ENCODE peak calls at places on chromosomes 4 and X, in nine cellular contexts. F, G, V, Y, K, O, W, R and C are unnamed samples. For H3K36me3, the result is how much of the 10 kb centered on the place peaks cover.

GRCh38 chr4:74045247-74045646 is 6.8 kb upstream of the CXCL3 start:
- DNase-seq in O (no peak), W (no peak), G (no peak), F (no peak), V (no peak), K (no peak), Y (no peak), R (no peak), C (no peak)

GRCh38 chrX:120365320-120365719 is 3.4 kb downstream of the ATP1B4 start:
- DNase-seq in G (peak), W (peak), R (no peak), V (peak), K (no peak), O (no peak), F (no peak), Y (peak), C (peak)

GRCh38 chr4:37951465-37952352 is 8.5 kb upstream of the PTTG2 start:
- DNase-seq in G (no peak), O (no peak), K (no peak), R (no peak), V (no peak), F (no peak), Y (no peak), W (no peak), C (no peak)

GRCh38 chr4:102562995-102563394 is 61.8 kb downstream of the NFKB1 start:
- DNase-seq in W (no peak), Y (no peak), K (no peak), F (peak), R (peak), O (no peak), V (no peak), G (no peak), C (no peak)

GRCh38 chrX:53093177-53093655 is 726 bp upstream of the KANTR start:
- DNase-seq in F (peak), K (peak), Y (peak), R (peak), V (peak), O (peak), W (no peak), G (peak), C (no peak)

GRCh38 chrX:9885150-9885549 is 82.0 kb upstream of the CLDN34 start:
- DNase-seq in R (peak), O (no peak), G (peak), K (no peak), V (peak), Y (peak), W (no peak), F (no peak), C (no peak)

GRCh38 chr4:60682901-60683300 is 517.2 kb upstream of the ADGRL3 start:
- DNase-seq in Y (no peak), F (no peak), K (no peak), R (peak), W (no peak), G (no peak), V (no peak), O (no peak), C (no peak)

GRCh38 chrX:15165832-15166231 is 104.1 kb downstream of the ASB9 start:
- DNase-seq in R (no peak), O (no peak), F (no peak), V (no peak), W (no peak), Y (peak), K (no peak), G (no peak), C (no peak)

GRCh38 chr4:159428975-159429692 is 326.3 kb downstream of the RAPGEF2 start:
- DNase-seq in Y (peak), W (no peak), F (no peak), G (no peak), R (no peak), O (no peak), K (no peak), V (no peak), C (no peak)

GRCh38 chrX:68717196-68717595 is 69.7 kb downstream of the STARD8 start:
- DNase-seq in R (no peak), Y (no peak), F (no peak), G (no peak), K (peak), O (no peak), W (no peak), V (no peak), C (no peak)
- H3K36me3 ChIP-seq in R (under half), Y (under half), F (under half), G (under half), K (under half), O (under half), W (under half), V (under half), C (under half)

DNA sequence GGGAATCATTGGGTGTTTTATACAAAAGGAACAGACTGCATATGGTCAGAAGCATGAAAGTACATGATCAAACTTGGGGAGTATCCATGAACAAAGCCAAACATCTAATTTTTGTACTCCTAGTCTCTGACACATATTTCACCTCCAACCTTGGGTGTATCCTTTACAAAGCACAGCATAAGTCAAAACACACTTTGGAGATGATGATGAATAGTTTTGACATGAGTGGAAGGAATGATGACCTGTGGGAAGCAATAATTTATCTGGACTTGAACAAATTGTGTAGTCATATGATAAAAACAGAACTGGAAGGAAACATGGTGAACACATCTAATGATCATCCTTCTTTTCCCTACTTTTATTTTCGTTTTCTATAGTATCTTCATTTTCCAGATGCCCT is 108.7 kb upstream of the PLS3 start:
- DNase-seq in R (no peak), Y (no peak), O (no peak), F (peak), V (no peak), G (no peak), K (no peak), W (no peak), C (no peak)
- H3K27ac ChIP-seq in R (no peak), Y (no peak), O (no peak), F (no peak), V (no peak), G (no peak), K (no peak), W (no peak), C (no peak)

GRCh38 chr4:141223418-141223817 is 2.7 kb downstream of the ZNF330 start:
- DNase-seq in G (no peak), V (no peak), Y (no peak), R (no peak), F (no peak), O (no peak), W (no peak), K (no peak), C (no peak)
- H3K36me3 ChIP-seq in G (under half), V (under half), Y (under half), R (under half), F (under half), O (under half), W (half or more), K (under half), C (under half)

GRCh38 chrX:47232803-47233332 is at the start of gene USP11:
- DNase-seq in R (peak), F (no peak), K (peak), O (peak), V (peak), G (peak), Y (peak), W (no peak), C (peak)

GRCh38 chrX:47235691-47236103 is 2.9 kb downstream of the USP11 start:
- DNase-seq in Y (no peak), R (peak), F (peak), G (no peak), K (no peak), V (no peak), O (no peak), W (no peak), C (no peak)

GRCh38 chrX:47233333-47234113 is 714 bp downstream of the USP11 start:
- DNase-seq in R (peak), Y (peak), O (peak), F (peak), V (peak), G (peak), W (peak), K (peak), C (peak)

GRCh38 chrX:47232197-47232802 is 509 bp upstream of the USP11 start:
- DNase-seq in Y (no peak), O (no peak), F (peak), K (no peak), G (no peak), V (no peak), W (no peak), R (no peak), C (no peak)

GRCh38 chrX:47234583-47234982 is 1.8 kb downstream of the USP11 start:
- DNase-seq in K (no peak), V (no peak), O (no peak), G (no peak), Y (no peak), F (peak), W (no peak), R (peak), C (no peak)
- H3K27ac ChIP-seq in K (peak), V (peak), O (no peak), G (peak), Y (peak), F (peak), W (no peak), R (no peak), C (no peak)

GRCh38 chr4:73028621-73029020 is 40.9 kb downstream of the COX18 start:
- DNase-seq in G (no peak), V (no peak), F (no peak), R (no peak), O (no peak), W (no peak), Y (no peak), K (no peak), C (no peak)
- H3K36me3 ChIP-seq in G (under half), V (under half), F (under half), R (under half), O (under half), W (under half), Y (under half), K (under half), C (under half)

GRCh38 chr4:110183643-110184042 is 14.8 kb downstream of the ELOVL6 start:
- DNase-seq in G (no peak), W (no peak), Y (no peak), K (no peak), V (no peak), F (no peak), R (no peak), O (no peak), C (no peak)

GRCh38 chr4:110184124-110184790 is 14.2 kb downstream of the ELOVL6 start:
- DNase-seq in Y (no peak), G (no peak), K (no peak), F (peak), V (no peak), R (no peak), O (no peak), W (no peak), C (no peak)

GRCh38 chr4:110183058-110183457 is 15.4 kb downstream of the ELOVL6 start:
- DNase-seq in V (no peak), W (no peak), R (no peak), Y (no peak), K (no peak), G (no peak), O (no peak), F (no peak), C (no peak)

GRCh38 chr4:110188113-110188512 is 10.3 kb downstream of the ELOVL6 start:
- DNase-seq in V (no peak), Y (no peak), O (no peak), K (no peak), G (no peak), F (no peak), W (no peak), R (no peak), C (no peak)

GRCh38 chr4:110184791-110185155 is 13.6 kb downstream of the ELOVL6 start:
- DNase-seq in F (no peak), G (no peak), K (no peak), V (no peak), Y (no peak), R (no peak), W (no peak), O (no peak), C (no peak)
- H3K27ac ChIP-seq in F (no peak), G (no peak), K (no peak), V (no peak), Y (no peak), R (no peak), W (peak), O (no peak), C (no peak)